ENCODE peak calls at places on chromosome 20, in six cellular contexts. One of them, this sample, is unnamed.

GRCh38 chr20:4109587-4109986 is 94.2 kb upstream of the RNF24 start:
- DNase-seq in lower leg skin: no peak
- DNase-seq in body of pancreas: no peak
- DNase-seq in stomach: no peak
- DNase-seq in IMR-90: no peak
- DNase-seq in adrenal gland: no peak
- DNase-seq in this sample: no peak

GRCh38 chr20:38926934-38927616 is 858 bp downstream of the FAM83D start:
- DNase-seq in adrenal gland: no peak
- DNase-seq in body of pancreas: no peak
- DNase-seq in stomach: no peak
- DNase-seq in IMR-90: peak; percentile 36
- DNase-seq in lower leg skin: no peak
- DNase-seq in this sample: no peak

GRCh38 chr20:33773412-33774089 is 37.6 kb upstream of the CHMP4B start:
- DNase-seq in body of pancreas: no peak
- DNase-seq in stomach: no peak
- DNase-seq in lower leg skin: no peak
- DNase-seq in adrenal gland: no peak
- DNase-seq in IMR-90: no peak
- DNase-seq in this sample: no peak

GRCh38 chr20:10716855-10717254 is 43.1 kb upstream of the JAG1 start:
- DNase-seq in stomach: no peak
- DNase-seq in lower leg skin: no peak
- DNase-seq in adrenal gland: no peak
- DNase-seq in IMR-90: peak; percentile 48
- DNase-seq in body of pancreas: no peak
- DNase-seq in this sample: no peak

GRCh38 chr20:19935842-19936241 is 81.3 kb upstream of the NAA20 start:
- DNase-seq in body of pancreas: peak; percentile 35
- DNase-seq in lower leg skin: peak; percentile 91
- DNase-seq in stomach: peak; percentile 67
- DNase-seq in IMR-90: no peak
- DNase-seq in adrenal gland: no peak
- DNase-seq in this sample: no peak

GRCh38 chr20:14312001-14312400 is 25.4 kb downstream of the FLRT3 start:
- DNase-seq in IMR-90: no peak
- DNase-seq in adrenal gland: no peak
- DNase-seq in stomach: no peak
- DNase-seq in body of pancreas: no peak
- DNase-seq in lower leg skin: no peak
- DNase-seq in this sample: no peak

GRCh38 chr20:58891686-58892125 is 39.2 kb downstream of the GNAS start:
- DNase-seq in lower leg skin: no peak
- DNase-seq in adrenal gland: no peak
- DNase-seq in stomach: peak; percentile 37
- DNase-seq in body of pancreas: peak; percentile 55
- DNase-seq in IMR-90: no peak
- DNase-seq in this sample: no peak

GRCh38 chr20:52426856-52427255 is 235.3 kb upstream of the ZFP64 start:
- DNase-seq in lower leg skin: no peak
- DNase-seq in stomach: no peak
- DNase-seq in adrenal gland: no peak
- DNase-seq in body of pancreas: no peak
- DNase-seq in IMR-90: no peak
- DNase-seq in this sample: no peak

GRCh38 chr20:9051508-9051907 is 17.4 kb upstream of the PLCB4 start:
- DNase-seq in lower leg skin: no peak
- DNase-seq in stomach: no peak
- DNase-seq in adrenal gland: no peak
- DNase-seq in IMR-90: peak; percentile 99
- DNase-seq in body of pancreas: no peak
- DNase-seq in this sample: no peak

GRCh38 chr20:32123088-32123487 is 13.6 kb downstream of the TM9SF4 start:
- DNase-seq in stomach: no peak
- DNase-seq in adrenal gland: no peak
- DNase-seq in IMR-90: no peak
- DNase-seq in lower leg skin: no peak
- DNase-seq in body of pancreas: no peak
- DNase-seq in this sample: no peak

GRCh38 chr20:21516861-21517565 is 3.1 kb upstream of the NKX2-2 start:
- DNase-seq in lower leg skin: no peak
- DNase-seq in body of pancreas: no peak
- DNase-seq in stomach: no peak
- DNase-seq in adrenal gland: peak; percentile 17
- DNase-seq in IMR-90: no peak
- DNase-seq in this sample: no peak

GRCh38 chr20:38343107-38343797 is 3.0 kb upstream of the LBP start:
- DNase-seq in body of pancreas: peak; percentile 29
- DNase-seq in IMR-90: peak; percentile 46
- DNase-seq in adrenal gland: peak; percentile 71
- DNase-seq in stomach: peak; percentile 65
- DNase-seq in lower leg skin: no peak
- DNase-seq in this sample: peak; percentile 24

GRCh38 chr20:3923818-3924217 is 34.6 kb downstream of the PANK2 start:
- DNase-seq in stomach: no peak
- DNase-seq in IMR-90: peak; percentile 77
- DNase-seq in body of pancreas: no peak
- DNase-seq in lower leg skin: no peak
- DNase-seq in adrenal gland: no peak
- DNase-seq in this sample: no peak

GRCh38 chr20:29079769-29080690 is 2177.4 kb upstream of the DEFB115 start:
- DNase-seq in adrenal gland: peak; percentile 60
- DNase-seq in body of pancreas: peak; percentile 17
- DNase-seq in lower leg skin: no peak
- DNase-seq in stomach: no peak
- DNase-seq in IMR-90: no peak
- DNase-seq in this sample: peak; percentile 38

DNA sequence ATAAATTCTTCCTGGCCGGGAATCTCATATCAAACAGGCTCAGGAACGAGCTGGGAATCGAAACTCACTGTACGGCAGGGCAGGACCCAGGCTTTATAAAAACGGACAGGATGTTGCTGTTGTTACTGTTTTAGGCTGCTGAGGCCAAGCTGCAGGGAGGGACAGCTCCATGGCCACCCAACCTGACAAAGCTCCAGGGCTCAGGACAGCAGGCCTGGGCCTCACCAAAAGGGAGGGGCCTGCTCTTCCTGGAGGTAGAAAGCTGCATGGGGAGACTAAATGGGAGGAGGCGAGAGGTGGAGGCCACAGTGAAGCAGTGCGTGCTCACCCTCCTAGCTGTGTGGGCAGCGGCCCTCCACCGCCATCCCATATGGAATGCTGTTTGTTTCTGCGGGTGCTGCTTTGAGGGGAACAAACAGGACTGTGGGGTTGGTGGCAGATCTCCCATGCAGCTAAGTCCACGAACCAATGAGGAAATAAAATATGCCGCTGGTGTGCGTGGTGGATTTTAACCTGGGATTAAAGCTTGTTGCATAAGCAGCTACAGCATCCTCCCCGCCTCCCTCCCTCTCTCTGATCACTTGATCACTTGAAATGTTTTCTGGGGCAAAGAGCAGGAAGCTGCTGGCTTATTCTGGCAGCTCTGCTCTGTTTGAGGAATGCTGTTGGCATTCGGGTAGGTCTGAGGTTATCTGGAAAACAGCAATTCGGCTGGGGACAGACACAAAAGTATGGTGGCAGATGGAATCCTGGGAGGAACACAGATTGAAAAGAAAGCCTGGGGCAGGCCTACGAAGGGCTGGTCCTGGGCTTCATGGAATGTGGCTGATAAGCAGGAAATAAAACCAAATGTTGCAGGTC is 2.4 kb upstream of the ZMYND8 start:
- DNase-seq in IMR-90: peak; percentile 90
- DNase-seq in lower leg skin: peak; percentile 96
- DNase-seq in adrenal gland: peak; percentile 98
- DNase-seq in body of pancreas: peak; percentile 92
- DNase-seq in stomach: peak; percentile 91
- DNase-seq in this sample: peak; percentile 72
- TF ChIP-seq POLR2A in IMR-90: peak; percentile 6
- TF ChIP-seq POLR2A in lower leg skin: no peak
- TF ChIP-seq POLR2A in adrenal gland: peak; percentile 38
- TF ChIP-seq POLR2A in body of pancreas: peak; percentile 47
- TF ChIP-seq POLR2A in stomach: no peak
- TF ChIP-seq POLR2A in this sample: peak; percentile 69

DNA sequence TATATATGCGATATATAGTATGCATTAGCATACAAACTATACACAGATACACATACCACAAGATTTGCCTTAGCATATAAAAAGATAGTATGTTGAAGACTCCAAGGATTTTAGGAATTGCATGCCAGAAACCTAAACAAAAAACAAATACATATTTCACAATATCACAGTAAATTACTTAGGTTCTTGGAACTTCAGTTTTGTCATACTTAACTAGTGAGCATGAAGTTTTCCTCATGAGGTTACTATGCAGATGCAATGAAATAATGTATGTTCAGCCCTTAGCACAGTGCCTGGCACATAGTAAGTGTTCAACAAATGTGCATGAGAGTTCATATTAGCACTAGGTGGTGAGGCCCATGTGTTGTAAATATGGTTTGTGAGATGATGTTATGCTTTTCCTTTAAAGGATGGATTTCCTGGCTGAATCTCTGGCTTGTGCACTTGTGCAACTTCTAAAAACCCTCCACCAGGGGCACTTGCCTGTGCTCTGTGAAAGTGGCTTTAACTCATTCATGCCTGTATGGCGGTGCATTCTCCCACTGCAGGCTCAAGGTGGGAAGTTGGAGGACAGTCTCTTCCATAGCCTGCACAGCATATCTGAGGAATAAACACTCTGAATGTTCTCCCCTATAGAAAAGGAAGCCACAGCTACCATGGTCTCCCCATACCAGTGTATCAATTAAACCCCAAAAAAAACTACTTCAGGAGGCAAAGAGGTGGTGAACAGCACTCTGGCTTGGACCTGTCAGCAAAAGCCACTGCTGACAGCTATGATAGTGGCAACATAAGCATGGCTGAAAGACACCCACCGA is 624.1 kb upstream of the CDH4 start:
- DNase-seq in adrenal gland: no peak
- DNase-seq in stomach: no peak
- DNase-seq in IMR-90: no peak
- DNase-seq in body of pancreas: no peak
- DNase-seq in lower leg skin: no peak
- DNase-seq in this sample: no peak
- TF ChIP-seq CTCF in adrenal gland: no peak
- TF ChIP-seq CTCF in stomach: no peak
- TF ChIP-seq CTCF in IMR-90: no peak
- TF ChIP-seq CTCF in body of pancreas: no peak
- TF ChIP-seq CTCF in lower leg skin: no peak
- TF ChIP-seq CTCF in this sample: no peak

DNA sequence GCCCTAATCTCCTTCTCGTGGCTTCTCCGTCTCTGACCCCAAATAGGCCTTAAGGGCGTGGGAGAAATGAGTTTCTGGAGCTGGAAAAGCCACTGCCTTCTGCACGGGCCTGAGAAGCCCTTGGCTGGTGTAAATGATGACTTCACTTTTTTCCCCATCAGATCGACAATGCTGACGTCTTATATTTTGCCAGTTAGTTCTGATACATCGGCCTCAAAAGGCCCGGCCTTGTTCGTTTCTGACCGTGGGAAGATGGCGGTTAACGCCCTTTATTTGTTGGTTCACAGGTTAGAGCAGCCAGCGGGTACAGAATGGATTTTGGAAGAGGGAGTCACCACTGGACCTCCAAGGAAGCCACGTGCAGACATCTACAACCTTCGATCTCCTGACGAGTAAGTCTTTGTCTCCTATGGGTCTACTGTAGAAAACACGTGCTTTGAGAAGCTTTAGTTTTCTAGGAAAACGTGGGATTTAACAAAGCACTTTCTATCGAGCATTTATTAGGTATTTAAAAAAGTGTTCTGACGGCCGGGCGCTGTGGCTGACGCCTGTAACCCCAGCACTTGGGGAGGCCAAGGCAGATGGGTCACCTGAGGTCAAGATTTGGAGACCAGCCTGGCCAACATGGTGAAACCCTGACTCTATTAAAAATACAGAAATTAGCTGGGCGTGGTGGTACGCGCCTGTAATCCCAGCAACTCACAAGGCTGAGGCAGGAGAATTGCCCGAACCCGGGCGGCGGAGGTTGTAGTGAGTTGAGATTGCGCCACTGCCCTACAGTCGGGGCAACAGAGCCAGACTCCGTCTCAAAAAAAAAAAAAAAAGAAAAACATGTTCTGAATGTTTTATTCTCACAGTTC is 1.2 kb upstream of the ZNFX1 start:
- DNase-seq in adrenal gland: peak; percentile 60
- DNase-seq in body of pancreas: no peak
- DNase-seq in stomach: no peak
- DNase-seq in IMR-90: no peak
- DNase-seq in lower leg skin: no peak
- DNase-seq in this sample: no peak
- TF ChIP-seq POLR2A in adrenal gland: no peak
- TF ChIP-seq POLR2A in body of pancreas: no peak
- TF ChIP-seq POLR2A in stomach: no peak
- TF ChIP-seq POLR2A in IMR-90: no peak
- TF ChIP-seq POLR2A in lower leg skin: no peak
- TF ChIP-seq POLR2A in this sample: no peak

GRCh38 chr20:42485566-42485965 is 704.1 kb downstream of the PTPRT start:
- DNase-seq in body of pancreas: no peak
- DNase-seq in IMR-90: no peak
- DNase-seq in lower leg skin: no peak
- DNase-seq in adrenal gland: no peak
- DNase-seq in stomach: no peak
- DNase-seq in this sample: no peak

GRCh38 chr20:42484335-42484734 is 705.4 kb downstream of the PTPRT start:
- DNase-seq in IMR-90: no peak
- DNase-seq in adrenal gland: peak; percentile 57
- DNase-seq in body of pancreas: no peak
- DNase-seq in lower leg skin: no peak
- DNase-seq in stomach: no peak
- DNase-seq in this sample: peak; percentile 78

GRCh38 chr20:42482808-42483207 is 706.9 kb downstream of the PTPRT start:
- DNase-seq in adrenal gland: no peak
- DNase-seq in lower leg skin: no peak
- DNase-seq in body of pancreas: no peak
- DNase-seq in stomach: no peak
- DNase-seq in IMR-90: no peak
- DNase-seq in this sample: no peak

GRCh38 chr20:42484790-42485365 is 704.8 kb downstream of the PTPRT start:
- DNase-seq in stomach: no peak
- DNase-seq in body of pancreas: no peak
- DNase-seq in lower leg skin: no peak
- DNase-seq in IMR-90: no peak
- DNase-seq in adrenal gland: no peak
- DNase-seq in this sample: no peak

DNA sequence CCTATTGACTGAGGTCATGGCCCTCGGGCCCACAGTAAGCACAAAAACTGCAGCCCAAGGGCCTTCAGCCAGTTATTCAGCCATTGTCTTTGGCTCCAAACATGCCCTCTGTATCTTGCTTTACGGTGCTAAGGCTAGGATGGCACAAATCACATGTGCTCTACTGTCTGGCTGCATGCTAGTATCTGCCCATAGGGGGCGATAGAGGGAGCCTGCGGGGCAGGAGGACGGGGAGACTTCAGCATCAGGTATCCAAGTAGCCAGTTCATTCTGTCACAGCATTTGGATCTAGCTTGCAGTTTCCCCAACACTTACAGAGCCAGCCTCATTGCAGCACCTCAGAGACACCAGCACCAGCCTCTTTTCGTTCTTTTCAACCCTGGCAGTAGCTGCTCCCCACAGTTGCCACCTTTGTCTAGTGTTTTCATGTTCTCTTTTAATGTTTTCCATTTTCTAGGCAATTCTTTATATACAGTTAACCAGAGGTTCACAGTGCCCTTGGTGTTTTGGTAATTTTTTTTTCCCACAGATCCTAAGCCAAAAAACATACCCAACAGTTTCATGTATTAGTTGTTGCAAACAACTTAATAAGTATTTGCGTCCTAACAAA is 705.9 kb downstream of the PTPRT start:
- DNase-seq in body of pancreas: peak; percentile 33
- DNase-seq in stomach: no peak
- DNase-seq in adrenal gland: no peak
- DNase-seq in IMR-90: no peak
- DNase-seq in lower leg skin: no peak
- DNase-seq in this sample: no peak
- TF ChIP-seq CTCF in body of pancreas: peak; percentile 16
- TF ChIP-seq CTCF in stomach: no peak
- TF ChIP-seq CTCF in adrenal gland: peak; percentile 33
- TF ChIP-seq CTCF in IMR-90: no peak
- TF ChIP-seq CTCF in lower leg skin: no peak
- TF ChIP-seq CTCF in this sample: no peak

This sample was measured in tibial nerve.